ENCODE peak calls at places on chromosomes 12 and 14, in eight cellular contexts. One of them, this sample, is unnamed.
A peak's percentile ranks its signal among the peaks of the same experiment; 100 is the strongest.

GRCh38 chr14:61403411-61403810 is 82.0 kb downstream of the PRKCH start:
- DNase-seq in activated CD8-positive, alpha-beta T cell treated with anti-CD3 and anti-CD28 coated beads for 36 hours: no peak
- DNase-seq in fibroblast of the aortic adventitia: no peak
- DNase-seq in dorsolateral prefrontal cortex: no peak
- DNase-seq in cardiac fibroblast: no peak
- DNase-seq in body of pancreas: no peak
- DNase-seq in tibial artery: no peak
- DNase-seq in HFF-Myc: no peak
- DNase-seq in this sample: no peak

GRCh38 chr14:93906341-93907329 is 20.5 kb upstream of the FAM181A start:
- DNase-seq in activated CD8-positive, alpha-beta T cell treated with anti-CD3 and anti-CD28 coated beads for 36 hours: peak; percentile 82
- DNase-seq in fibroblast of the aortic adventitia: peak; percentile 17
- DNase-seq in dorsolateral prefrontal cortex: peak; percentile 53
- DNase-seq in cardiac fibroblast: peak; percentile 31
- DNase-seq in body of pancreas: peak; percentile 66
- DNase-seq in tibial artery: peak; percentile 74
- DNase-seq in HFF-Myc: no peak
- DNase-seq in this sample: peak; percentile 1

GRCh38 chr14:48983355-48983888 is 602.8 kb downstream of the RPS29 start:
- DNase-seq in activated CD8-positive, alpha-beta T cell treated with anti-CD3 and anti-CD28 coated beads for 36 hours: no peak
- DNase-seq in fibroblast of the aortic adventitia: no peak
- DNase-seq in dorsolateral prefrontal cortex: no peak
- DNase-seq in cardiac fibroblast: no peak
- DNase-seq in body of pancreas: no peak
- DNase-seq in tibial artery: no peak
- DNase-seq in HFF-Myc: no peak
- DNase-seq in this sample: no peak

GRCh38 chr14:80117876-80118275 is 93.4 kb downstream of the DIO2 start:
- DNase-seq in activated CD8-positive, alpha-beta T cell treated with anti-CD3 and anti-CD28 coated beads for 36 hours: no peak
- DNase-seq in fibroblast of the aortic adventitia: no peak
- DNase-seq in dorsolateral prefrontal cortex: no peak
- DNase-seq in cardiac fibroblast: no peak
- DNase-seq in body of pancreas: no peak
- DNase-seq in tibial artery: no peak
- DNase-seq in HFF-Myc: no peak
- DNase-seq in this sample: no peak

GRCh38 chr14:92651106-92651792 is 97.2 kb downstream of the LGMN start:
- DNase-seq in activated CD8-positive, alpha-beta T cell treated with anti-CD3 and anti-CD28 coated beads for 36 hours: peak; percentile 94
- DNase-seq in fibroblast of the aortic adventitia: no peak
- DNase-seq in dorsolateral prefrontal cortex: peak; percentile 32
- DNase-seq in cardiac fibroblast: no peak
- DNase-seq in body of pancreas: no peak
- DNase-seq in tibial artery: peak; percentile 77
- DNase-seq in HFF-Myc: no peak
- DNase-seq in this sample: no peak

GRCh38 chr14:69013943-69014782 is 35.1 kb upstream of the ACTN1 start:
- DNase-seq in activated CD8-positive, alpha-beta T cell treated with anti-CD3 and anti-CD28 coated beads for 36 hours: no peak
- DNase-seq in fibroblast of the aortic adventitia: peak; percentile 27
- DNase-seq in dorsolateral prefrontal cortex: peak; percentile 58
- DNase-seq in cardiac fibroblast: peak; percentile 61
- DNase-seq in body of pancreas: no peak
- DNase-seq in tibial artery: no peak
- DNase-seq in HFF-Myc: peak; percentile 37
- DNase-seq in this sample: no peak

GRCh38 chr12:49705479-49706267 is 1.5 kb downstream of the FMNL3 start:
- DNase-seq in activated CD8-positive, alpha-beta T cell treated with anti-CD3 and anti-CD28 coated beads for 36 hours: peak; percentile 64
- DNase-seq in fibroblast of the aortic adventitia: peak; percentile 47
- DNase-seq in dorsolateral prefrontal cortex: peak; percentile 32
- DNase-seq in cardiac fibroblast: peak; percentile 56
- DNase-seq in body of pancreas: peak; percentile 14
- DNase-seq in tibial artery: peak; percentile 77
- DNase-seq in HFF-Myc: no peak
- DNase-seq in this sample: peak; percentile 51

GRCh38 chr12:73950506-73950905 is 587.1 kb upstream of the ATXN7L3B start:
- DNase-seq in activated CD8-positive, alpha-beta T cell treated with anti-CD3 and anti-CD28 coated beads for 36 hours: no peak
- DNase-seq in fibroblast of the aortic adventitia: no peak
- DNase-seq in dorsolateral prefrontal cortex: no peak
- DNase-seq in cardiac fibroblast: no peak
- DNase-seq in body of pancreas: no peak
- DNase-seq in tibial artery: no peak
- DNase-seq in HFF-Myc: no peak
- DNase-seq in this sample: no peak

GRCh38 chr14:62532186-62532585 is 513.1 kb downstream of the KCNH5 start:
- DNase-seq in activated CD8-positive, alpha-beta T cell treated with anti-CD3 and anti-CD28 coated beads for 36 hours: no peak
- DNase-seq in fibroblast of the aortic adventitia: no peak
- DNase-seq in dorsolateral prefrontal cortex: no peak
- DNase-seq in cardiac fibroblast: no peak
- DNase-seq in body of pancreas: no peak
- DNase-seq in tibial artery: no peak
- DNase-seq in HFF-Myc: no peak
- DNase-seq in this sample: peak; percentile 18

GRCh38 chr12:101891462-101891971 is 14.1 kb downstream of the DRAM1 start:
- DNase-seq in activated CD8-positive, alpha-beta T cell treated with anti-CD3 and anti-CD28 coated beads for 36 hours: no peak
- DNase-seq in fibroblast of the aortic adventitia: peak; percentile 65
- DNase-seq in dorsolateral prefrontal cortex: peak; percentile 16
- DNase-seq in cardiac fibroblast: peak; percentile 69
- DNase-seq in body of pancreas: no peak
- DNase-seq in tibial artery: no peak
- DNase-seq in HFF-Myc: peak; percentile 55
- DNase-seq in this sample: peak; percentile 28

GRCh38 chr12:95963104-95963503 is 20.0 kb downstream of the AMDHD1 start:
- DNase-seq in activated CD8-positive, alpha-beta T cell treated with anti-CD3 and anti-CD28 coated beads for 36 hours: no peak
- DNase-seq in fibroblast of the aortic adventitia: no peak
- DNase-seq in dorsolateral prefrontal cortex: no peak
- DNase-seq in cardiac fibroblast: no peak
- DNase-seq in body of pancreas: no peak
- DNase-seq in tibial artery: no peak
- DNase-seq in HFF-Myc: no peak
- DNase-seq in this sample: no peak

GRCh38 chr14:105578070-105578469 is 51.7 kb downstream of the TMEM121 start:
- DNase-seq in activated CD8-positive, alpha-beta T cell treated with anti-CD3 and anti-CD28 coated beads for 36 hours: no peak
- DNase-seq in fibroblast of the aortic adventitia: no peak
- DNase-seq in dorsolateral prefrontal cortex: no peak
- DNase-seq in cardiac fibroblast: no peak
- DNase-seq in body of pancreas: no peak
- DNase-seq in tibial artery: no peak
- DNase-seq in HFF-Myc: no peak
- DNase-seq in this sample: no peak

GRCh38 chr12:67594888-67595287 is 53.7 kb upstream of the DYRK2 start:
- DNase-seq in activated CD8-positive, alpha-beta T cell treated with anti-CD3 and anti-CD28 coated beads for 36 hours: no peak
- DNase-seq in fibroblast of the aortic adventitia: no peak
- DNase-seq in dorsolateral prefrontal cortex: no peak
- DNase-seq in cardiac fibroblast: no peak
- DNase-seq in body of pancreas: no peak
- DNase-seq in tibial artery: no peak
- DNase-seq in HFF-Myc: no peak
- DNase-seq in this sample: no peak

GRCh38 chr14:105397350-105397931 is 897 bp upstream of the TEX22 start:
- DNase-seq in activated CD8-positive, alpha-beta T cell treated with anti-CD3 and anti-CD28 coated beads for 36 hours: no peak
- DNase-seq in fibroblast of the aortic adventitia: no peak
- DNase-seq in dorsolateral prefrontal cortex: no peak
- DNase-seq in cardiac fibroblast: no peak
- DNase-seq in body of pancreas: no peak
- DNase-seq in tibial artery: no peak
- DNase-seq in HFF-Myc: no peak
- DNase-seq in this sample: no peak

GRCh38 chr12:107415834-107416233 is 269.8 kb upstream of the PWP1 start:
- DNase-seq in activated CD8-positive, alpha-beta T cell treated with anti-CD3 and anti-CD28 coated beads for 36 hours: no peak
- DNase-seq in fibroblast of the aortic adventitia: no peak
- DNase-seq in dorsolateral prefrontal cortex: no peak
- DNase-seq in cardiac fibroblast: no peak
- DNase-seq in body of pancreas: no peak
- DNase-seq in tibial artery: no peak
- DNase-seq in HFF-Myc: no peak
- DNase-seq in this sample: peak; percentile 66

GRCh38 chr12:132560831-132561783 is 49.3 kb downstream of the LRCOL1 start:
- DNase-seq in activated CD8-positive, alpha-beta T cell treated with anti-CD3 and anti-CD28 coated beads for 36 hours: peak; percentile 86
- DNase-seq in fibroblast of the aortic adventitia: peak; percentile 42
- DNase-seq in dorsolateral prefrontal cortex: peak; percentile 20
- DNase-seq in cardiac fibroblast: peak; percentile 61
- DNase-seq in body of pancreas: peak; percentile 63
- DNase-seq in tibial artery: no peak
- DNase-seq in HFF-Myc: peak; percentile 32
- DNase-seq in this sample: peak; percentile 11

GRCh38 chr14:76205708-76206107 is 54.0 kb downstream of the GPATCH2L start:
- DNase-seq in activated CD8-positive, alpha-beta T cell treated with anti-CD3 and anti-CD28 coated beads for 36 hours: no peak
- DNase-seq in fibroblast of the aortic adventitia: no peak
- DNase-seq in dorsolateral prefrontal cortex: no peak
- DNase-seq in cardiac fibroblast: no peak
- DNase-seq in body of pancreas: no peak
- DNase-seq in tibial artery: no peak
- DNase-seq in HFF-Myc: no peak
- DNase-seq in this sample: no peak

GRCh38 chr12:38664661-38665269 is 240.6 kb downstream of the CPNE8 start:
- DNase-seq in activated CD8-positive, alpha-beta T cell treated with anti-CD3 and anti-CD28 coated beads for 36 hours: no peak
- DNase-seq in fibroblast of the aortic adventitia: peak; percentile 35
- DNase-seq in dorsolateral prefrontal cortex: peak; percentile 9
- DNase-seq in cardiac fibroblast: peak; percentile 25
- DNase-seq in body of pancreas: no peak
- DNase-seq in tibial artery: no peak
- DNase-seq in HFF-Myc: no peak
- DNase-seq in this sample: no peak

GRCh38 chr14:82420874-82421273 is 887.2 kb upstream of the SEL1L start:
- DNase-seq in activated CD8-positive, alpha-beta T cell treated with anti-CD3 and anti-CD28 coated beads for 36 hours: no peak
- DNase-seq in fibroblast of the aortic adventitia: no peak
- DNase-seq in dorsolateral prefrontal cortex: no peak
- DNase-seq in cardiac fibroblast: no peak
- DNase-seq in body of pancreas: no peak
- DNase-seq in tibial artery: no peak
- DNase-seq in HFF-Myc: no peak
- DNase-seq in this sample: no peak

GRCh38 chr12:6262211-6262610 is 48.3 kb upstream of the PLEKHG6 start:
- DNase-seq in activated CD8-positive, alpha-beta T cell treated with anti-CD3 and anti-CD28 coated beads for 36 hours: no peak
- DNase-seq in fibroblast of the aortic adventitia: no peak
- DNase-seq in dorsolateral prefrontal cortex: no peak
- DNase-seq in cardiac fibroblast: no peak
- DNase-seq in body of pancreas: no peak
- DNase-seq in tibial artery: no peak
- DNase-seq in HFF-Myc: no peak
- DNase-seq in this sample: no peak

DNA sequence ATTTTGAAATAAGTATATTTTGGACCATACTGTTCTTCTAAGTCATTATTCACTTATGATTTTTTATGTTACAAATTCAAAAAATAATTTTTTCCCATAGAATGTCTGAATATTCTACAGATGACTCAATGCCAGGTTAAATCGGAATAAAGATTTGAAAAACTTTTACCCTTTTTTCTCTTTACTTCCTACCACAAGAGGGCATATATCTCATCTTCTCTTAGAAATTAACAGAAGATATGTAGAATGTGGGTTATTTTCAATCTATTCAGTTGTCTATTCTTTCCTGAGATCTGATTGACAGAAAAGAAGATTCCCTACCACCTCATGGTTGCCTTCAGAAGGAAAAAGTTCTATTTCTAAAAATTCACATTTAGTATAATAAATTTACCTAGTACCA is 53.0 kb upstream of the KITLG start:
- DNase-seq in activated CD8-positive, alpha-beta T cell treated with anti-CD3 and anti-CD28 coated beads for 36 hours: no peak
- DNase-seq in fibroblast of the aortic adventitia: peak; percentile 33
- DNase-seq in dorsolateral prefrontal cortex: no peak
- DNase-seq in cardiac fibroblast: no peak
- DNase-seq in body of pancreas: no peak
- DNase-seq in tibial artery: no peak
- DNase-seq in HFF-Myc: no peak
- DNase-seq in this sample: no peak
- TF ChIP-seq CTCF in activated CD8-positive, alpha-beta T cell treated with anti-CD3 and anti-CD28 coated beads for 36 hours: no peak
- TF ChIP-seq CTCF in fibroblast of the aortic adventitia: peak; percentile 35
- TF ChIP-seq CTCF in dorsolateral prefrontal cortex: no peak
- TF ChIP-seq CTCF in cardiac fibroblast: peak; percentile 38
- TF ChIP-seq CTCF in body of pancreas: no peak
- TF ChIP-seq CTCF in tibial artery: no peak
- TF ChIP-seq CTCF in HFF-Myc: no peak
- TF ChIP-seq CTCF in this sample: peak; percentile 31

GRCh38 chr14:103301512-103302197 is 32.4 kb upstream of the EIF5 start:
- DNase-seq in activated CD8-positive, alpha-beta T cell treated with anti-CD3 and anti-CD28 coated beads for 36 hours: no peak
- DNase-seq in fibroblast of the aortic adventitia: no peak
- DNase-seq in dorsolateral prefrontal cortex: no peak
- DNase-seq in cardiac fibroblast: no peak
- DNase-seq in body of pancreas: no peak
- DNase-seq in tibial artery: peak; percentile 48
- DNase-seq in HFF-Myc: no peak
- DNase-seq in this sample: no peak

GRCh38 chr14:103302966-103303365 is 31.1 kb upstream of the EIF5 start:
- DNase-seq in activated CD8-positive, alpha-beta T cell treated with anti-CD3 and anti-CD28 coated beads for 36 hours: no peak
- DNase-seq in fibroblast of the aortic adventitia: peak; percentile 71
- DNase-seq in dorsolateral prefrontal cortex: no peak
- DNase-seq in cardiac fibroblast: peak; percentile 44
- DNase-seq in body of pancreas: no peak
- DNase-seq in tibial artery: no peak
- DNase-seq in HFF-Myc: no peak
- DNase-seq in this sample: no peak

GRCh38 chr14:103296007-103296406 is 38.0 kb upstream of the EIF5 start:
- DNase-seq in activated CD8-positive, alpha-beta T cell treated with anti-CD3 and anti-CD28 coated beads for 36 hours: no peak
- DNase-seq in fibroblast of the aortic adventitia: peak; percentile 34
- DNase-seq in dorsolateral prefrontal cortex: no peak
- DNase-seq in cardiac fibroblast: peak; percentile 16
- DNase-seq in body of pancreas: no peak
- DNase-seq in tibial artery: no peak
- DNase-seq in HFF-Myc: peak; percentile 4
- DNase-seq in this sample: no peak

GRCh38 chr14:103296987-103297386 is 37.0 kb upstream of the EIF5 start:
- DNase-seq in activated CD8-positive, alpha-beta T cell treated with anti-CD3 and anti-CD28 coated beads for 36 hours: no peak
- DNase-seq in fibroblast of the aortic adventitia: no peak
- DNase-seq in dorsolateral prefrontal cortex: no peak
- DNase-seq in cardiac fibroblast: no peak
- DNase-seq in body of pancreas: no peak
- DNase-seq in tibial artery: peak; percentile 42
- DNase-seq in HFF-Myc: no peak
- DNase-seq in this sample: no peak

GRCh38 chr14:103298620-103299019 is 35.4 kb upstream of the EIF5 start:
- DNase-seq in activated CD8-positive, alpha-beta T cell treated with anti-CD3 and anti-CD28 coated beads for 36 hours: no peak
- DNase-seq in fibroblast of the aortic adventitia: no peak
- DNase-seq in dorsolateral prefrontal cortex: no peak
- DNase-seq in cardiac fibroblast: no peak
- DNase-seq in body of pancreas: no peak
- DNase-seq in tibial artery: peak; percentile 28
- DNase-seq in HFF-Myc: no peak
- DNase-seq in this sample: no peak
- TF ChIP-seq CTCF in activated CD8-positive, alpha-beta T cell treated with anti-CD3 and anti-CD28 coated beads for 36 hours: no peak
- TF ChIP-seq CTCF in fibroblast of the aortic adventitia: no peak
- TF ChIP-seq CTCF in dorsolateral prefrontal cortex: no peak
- TF ChIP-seq CTCF in cardiac fibroblast: no peak
- TF ChIP-seq CTCF in body of pancreas: no peak
- TF ChIP-seq CTCF in tibial artery: no peak
- TF ChIP-seq CTCF in HFF-Myc: no peak
- TF ChIP-seq CTCF in this sample: no peak

GRCh38 chr12:53510181-53510812 is 3.0 kb upstream of the NPFF start:
- DNase-seq in activated CD8-positive, alpha-beta T cell treated with anti-CD3 and anti-CD28 coated beads for 36 hours: no peak
- DNase-seq in fibroblast of the aortic adventitia: no peak
- DNase-seq in dorsolateral prefrontal cortex: no peak
- DNase-seq in cardiac fibroblast: no peak
- DNase-seq in body of pancreas: no peak
- DNase-seq in tibial artery: peak; percentile 57
- DNase-seq in HFF-Myc: no peak
- DNase-seq in this sample: no peak
- TF ChIP-seq CTCF in activated CD8-positive, alpha-beta T cell treated with anti-CD3 and anti-CD28 coated beads for 36 hours: no peak
- TF ChIP-seq CTCF in fibroblast of the aortic adventitia: no peak
- TF ChIP-seq CTCF in dorsolateral prefrontal cortex: no peak
- TF ChIP-seq CTCF in cardiac fibroblast: no peak
- TF ChIP-seq CTCF in body of pancreas: no peak
- TF ChIP-seq CTCF in tibial artery: no peak
- TF ChIP-seq CTCF in HFF-Myc: no peak
- TF ChIP-seq CTCF in this sample: no peak

GRCh38 chr12:116277393-116278258 is at the start of gene MED13L:
- DNase-seq in activated CD8-positive, alpha-beta T cell treated with anti-CD3 and anti-CD28 coated beads for 36 hours: peak; percentile 81
- DNase-seq in fibroblast of the aortic adventitia: peak; percentile 77
- DNase-seq in dorsolateral prefrontal cortex: peak; percentile 73
- DNase-seq in cardiac fibroblast: peak; percentile 94
- DNase-seq in body of pancreas: peak; percentile 90
- DNase-seq in tibial artery: peak; percentile 95
- DNase-seq in HFF-Myc: no peak
- DNase-seq in this sample: no peak
- TF ChIP-seq CTCF in activated CD8-positive, alpha-beta T cell treated with anti-CD3 and anti-CD28 coated beads for 36 hours: peak; percentile 22
- TF ChIP-seq CTCF in fibroblast of the aortic adventitia: peak; percentile 35
- TF ChIP-seq CTCF in dorsolateral prefrontal cortex: peak; percentile 56
- TF ChIP-seq CTCF in cardiac fibroblast: peak; percentile 7
- TF ChIP-seq CTCF in body of pancreas: peak; percentile 69
- TF ChIP-seq CTCF in tibial artery: peak; percentile 44
- TF ChIP-seq CTCF in HFF-Myc: no peak
- TF ChIP-seq CTCF in this sample: no peak

This sample was measured in retinal pigment epithelial cell.